ENCODE peak calls at places on chromosomes 1 and 21, in seven cellular contexts. K is IMR-90; Q is adrenal gland; Y is activated naive CD8-positive, alpha-beta T cell treated with anti-CD3 and anti-CD28 coated beads, Interleukin-2, amount 50 U/mL, for 16 hours; O is stimulated activated CD8-positive, alpha-beta memory T cell treated with anti-CD3 and anti-CD28 coated beads, Interleukin-4, amount 100 ng/mL, for 4 hours; G is NCI-H460; J is ELF-1. B is an unnamed sample.
A peak's percentile ranks its signal among the peaks of the same experiment; 100 is the strongest.

GRCh38 chr1:193183019-193183643 is 3.3 kb downstream of the B3GALT2 start:
- DNase-seq in G (peak; percentile 64), Q (no peak), K (peak; percentile 71), O (no peak), Y (no peak), J (no peak), B (no peak)

GRCh38 chr1:10530281-10530740 is 55.6 kb downstream of the PEX14 start:
- DNase-seq in J (peak; percentile 85), O (no peak), Q (peak; percentile 78), G (no peak), Y (no peak), K (peak; percentile 79), B (no peak)

GRCh38 chr1:62401034-62401433 is 35.8 kb upstream of the USP1 start:
- DNase-seq in O (no peak), Y (no peak), J (peak; percentile 64), G (no peak), Q (no peak), K (no peak), B (no peak)

GRCh38 chr21:36860736-36861594 is 105.5 kb downstream of the HLCS start:
- DNase-seq in O (no peak), Y (no peak), Q (no peak), K (peak; percentile 79), G (peak; percentile 25), J (no peak), B (no peak)

GRCh38 chr21:35697321-35697808 is 363.0 kb downstream of the SETD4 start:
- DNase-seq in Q (peak; percentile 85), O (no peak), Y (no peak), J (no peak), G (no peak), K (peak; percentile 35), B (no peak)

GRCh38 chr1:165116732-165117131 is 239.8 kb downstream of the LMX1A start:
- DNase-seq in G (peak; percentile 12), K (peak; percentile 56), Y (no peak), O (no peak), J (no peak), Q (peak; percentile 24), B (no peak)

GRCh38 chr1:222334026-222334680 is 213.8 kb downstream of the HHIPL2 start:
- DNase-seq in Y (no peak), G (no peak), K (peak; percentile 85), O (no peak), J (no peak), Q (no peak), B (no peak)

GRCh38 chr1:60936052-60936619 is 146.2 kb upstream of the NFIA start:
- DNase-seq in G (no peak), O (no peak), K (no peak), J (no peak), Y (no peak), Q (no peak), B (no peak)

GRCh38 chr21:16741228-16741665 is 771.6 kb upstream of the CXADR start:
- DNase-seq in K (no peak), J (no peak), O (no peak), G (no peak), Q (peak; percentile 32), Y (no peak), B (no peak)

GRCh38 chr1:65813956-65814355 is 21.3 kb downstream of the PDE4B start:
- DNase-seq in Y (no peak), Q (no peak), O (no peak), K (peak; percentile 49), G (no peak), J (peak; percentile 4), B (no peak)

GRCh38 chr1:40036574-40036973 is 4.0 kb upstream of the CAP1 start:
- DNase-seq in G (no peak), J (no peak), K (peak; percentile 87), Y (no peak), Q (peak; percentile 89), O (no peak), B (no peak)

GRCh38 chr1:241787691-241788090 is 60.3 kb upstream of the EXO1 start:
- DNase-seq in Q (no peak), Y (no peak), G (no peak), O (no peak), K (no peak), J (no peak), B (no peak)

GRCh38 chr1:228794810-228795209 is 59.5 kb downstream of the RHOU start:
- DNase-seq in Y (no peak), G (no peak), K (no peak), Q (no peak), O (no peak), J (no peak), B (no peak)

GRCh38 chr21:42041711-42042110 is 29.4 kb upstream of the UMODL1 start:
- DNase-seq in Q (no peak), Y (no peak), K (no peak), J (no peak), G (no peak), O (no peak), B (no peak)

GRCh38 chr1:32701951-32702598 is 495 bp downstream of the SYNC start:
- DNase-seq in J (peak; percentile 16), G (no peak), K (peak; percentile 33), O (no peak), Q (peak; percentile 33), Y (no peak), B (peak; percentile 20)

GRCh38 chr1:31587720-31588423 is 11.6 kb downstream of the TINAGL1 start:
- DNase-seq in O (no peak), Y (no peak), Q (peak; percentile 88), K (no peak), G (peak; percentile 48), J (peak; percentile 92), B (no peak)

GRCh38 chr21:14567557-14568279 is 21.6 kb upstream of the SAMSN1 start:
- DNase-seq in K (no peak), J (no peak), Q (no peak), O (no peak), G (no peak), Y (no peak), B (no peak)

GRCh38 chr1:157105988-157106812 is 6.6 kb upstream of the ETV3L start:
- DNase-seq in Q (peak; percentile 37), G (peak; percentile 26), O (no peak), K (peak; percentile 97), Y (no peak), J (no peak), B (no peak)

GRCh38 chr1:220410681-220411080 is 117.3 kb upstream of the MARK1 start:
- DNase-seq in K (no peak), Y (no peak), G (no peak), Q (no peak), J (no peak), O (no peak), B (no peak)

GRCh38 chr1:206776239-206776638 is 3.9 kb upstream of the IL10 start:
- DNase-seq in O (no peak), J (peak; percentile 37), Y (no peak), Q (no peak), G (no peak), K (no peak), B (no peak)

GRCh38 chr1:246284021-246284420 is 223.1 kb downstream of the SMYD3 start:
- DNase-seq in Q (no peak), J (no peak), G (no peak), O (no peak), K (peak; percentile 70), Y (no peak), B (no peak)

GRCh38 chr1:6112690-6113005 is 67.0 kb downstream of the KCNAB2 start:
- DNase-seq in Y (no peak), J (no peak), O (no peak), Q (no peak), G (no peak), K (no peak), B (no peak)

GRCh38 chr1:225735252-225736149 is 42.1 kb upstream of the SRP9 start:
- DNase-seq in Y (no peak), K (peak; percentile 98), O (no peak), G (peak; percentile 83), J (peak; percentile 72), Q (peak; percentile 92), B (no peak)

GRCh38 chr1:8059161-8059622 is 33.1 kb upstream of the ERRFI1 start:
- DNase-seq in Q (no peak), Y (no peak), J (no peak), O (no peak), G (no peak), K (peak; percentile 75), B (no peak)

GRCh38 chr1:159868766-159869165 is 6.3 kb upstream of the VSIG8 start:
- DNase-seq in O (no peak), Y (no peak), G (no peak), Q (no peak), J (no peak), K (no peak), B (no peak)

GRCh38 chr21:43600642-43601397 is 58.5 kb downstream of the HSF2BP start:
- DNase-seq in J (no peak), Q (no peak), Y (no peak), K (peak; percentile 95), G (peak; percentile 45), O (no peak), B (no peak)

GRCh38 chr1:240712014-240712731 is 100.2 kb upstream of the GREM2 start:
- DNase-seq in O (no peak), G (no peak), Y (no peak), K (peak; percentile 81), Q (no peak), J (no peak), B (no peak)

GRCh38 chr1:89259283-89259971 is 13.2 kb downstream of the GBP5 start:
- DNase-seq in Y (no peak), J (no peak), G (no peak), O (no peak), Q (no peak), K (no peak), B (no peak)

GRCh38 chr1:26838474-26839338 is 12.2 kb downstream of the ZDHHC18 start:
- DNase-seq in G (no peak), O (no peak), K (no peak), Q (peak; percentile 57), J (no peak), Y (no peak), B (no peak)

GRCh38 chr1:116538527-116538926 is 32.3 kb downstream of the CD58 start:
- DNase-seq in K (peak; percentile 73), Y (no peak), O (no peak), J (no peak), G (no peak), Q (no peak), B (no peak)

GRCh38 chr1:108531429-108531828 is 28.5 kb upstream of the EEIG2 start:
- DNase-seq in Q (no peak), G (no peak), O (no peak), J (no peak), K (no peak), Y (no peak), B (no peak)

GRCh38 chr1:173039621-173040020 is 11.1 kb downstream of the TNFSF18 start:
- DNase-seq in O (no peak), Y (no peak), Q (no peak), J (no peak), K (peak; percentile 49), G (no peak), B (no peak)

GRCh38 chr1:82371844-82372498 is 571.2 kb downstream of the ADGRL2 start:
- DNase-seq in Q (no peak), Y (no peak), G (no peak), J (no peak), O (no peak), K (no peak), B (no peak)

GRCh38 chr1:33117440-33118085 is 36.6 kb downstream of the AZIN2 start:
- DNase-seq in Q (no peak), J (no peak), Y (no peak), O (no peak), G (no peak), K (no peak), B (no peak)

GRCh38 chr1:175793617-175794016 is 50.2 kb upstream of the TNR start:
- DNase-seq in K (no peak), Y (no peak), J (no peak), Q (no peak), G (no peak), O (no peak), B (no peak)

GRCh38 chr21:39141502-39141901 is 41.7 kb downstream of the PSMG1 start:
- DNase-seq in K (peak; percentile 73), Y (no peak), G (no peak), Q (no peak), J (no peak), O (no peak), B (no peak)

GRCh38 chr1:44594871-44595735 is 79.2 kb downstream of the TMEM53 start:
- DNase-seq in O (peak; percentile 63), K (peak; percentile 31), Y (peak; percentile 49), G (peak; percentile 51), J (peak; percentile 87), Q (peak; percentile 70), B (peak; percentile 72)

GRCh38 chr21:35053356-35054096 is 4.4 kb upstream of the RUNX1 start:
- DNase-seq in Q (no peak), G (no peak), Y (no peak), J (peak; percentile 25), K (no peak), O (no peak), B (no peak)

B was measured in hypothalamus.